ENCODE peak calls at places on chromosome 1, in five cellular contexts. One of them, this sample, is unnamed. For H3K27me3, the result is how much of the 10 kb centered on the place peaks cover.

GRCh38 chr1:99860703-99861102 is 10.5 kb downstream of the AGL start:
- DNase-seq in left ventricle myocardium inferior: no peak
- DNase-seq in HCT116: no peak
- DNase-seq in Peyer's patch: no peak
- DNase-seq in transverse colon: no peak
- DNase-seq in this sample: no peak

GRCh38 chr1:79043506-79043905 is 37.0 kb upstream of the ADGRL4 start:
- DNase-seq in left ventricle myocardium inferior: no peak
- DNase-seq in HCT116: no peak
- DNase-seq in Peyer's patch: no peak
- DNase-seq in transverse colon: no peak
- DNase-seq in this sample: no peak

GRCh38 chr1:160813215-160813614 is 17.2 kb downstream of the LY9 start:
- DNase-seq in left ventricle myocardium inferior: no peak
- DNase-seq in HCT116: peak
- DNase-seq in Peyer's patch: peak
- DNase-seq in transverse colon: no peak
- DNase-seq in this sample: no peak

GRCh38 chr1:212951058-212951923 is 950 bp downstream of the VASH2 start:
- DNase-seq in left ventricle myocardium inferior: no peak
- DNase-seq in HCT116: no peak
- DNase-seq in Peyer's patch: no peak
- DNase-seq in transverse colon: no peak
- DNase-seq in this sample: no peak

GRCh38 chr1:224223819-224224714 is 41.0 kb downstream of the DEGS1 start:
- DNase-seq in left ventricle myocardium inferior: no peak
- DNase-seq in HCT116: no peak
- DNase-seq in Peyer's patch: no peak
- DNase-seq in transverse colon: no peak
- DNase-seq in this sample: no peak

GRCh38 chr1:178461104-178461503 is 35.7 kb downstream of the CLEC20A start:
- DNase-seq in left ventricle myocardium inferior: no peak
- DNase-seq in HCT116: no peak
- DNase-seq in Peyer's patch: no peak
- DNase-seq in transverse colon: no peak
- DNase-seq in this sample: no peak

GRCh38 chr1:87673748-87674147 is 345.1 kb downstream of the LMO4 start:
- DNase-seq in left ventricle myocardium inferior: no peak
- DNase-seq in HCT116: no peak
- DNase-seq in Peyer's patch: no peak
- DNase-seq in transverse colon: no peak
- DNase-seq in this sample: no peak

GRCh38 chr1:54995835-54996234 is 2.9 kb upstream of the BSND start:
- DNase-seq in left ventricle myocardium inferior: no peak
- DNase-seq in HCT116: no peak
- DNase-seq in Peyer's patch: no peak
- DNase-seq in transverse colon: no peak
- DNase-seq in this sample: no peak

GRCh38 chr1:235079443-235079967 is 49.1 kb downstream of the TOMM20 start:
- DNase-seq in left ventricle myocardium inferior: no peak
- DNase-seq in HCT116: peak
- DNase-seq in Peyer's patch: peak
- DNase-seq in transverse colon: peak
- DNase-seq in this sample: peak

GRCh38 chr1:166089804-166090203 is 77.0 kb downstream of the FAM78B start:
- DNase-seq in left ventricle myocardium inferior: no peak
- DNase-seq in HCT116: no peak
- DNase-seq in Peyer's patch: no peak
- DNase-seq in transverse colon: no peak
- DNase-seq in this sample: no peak

GRCh38 chr1:8047686-8048522 is 21.8 kb upstream of the ERRFI1 start:
- DNase-seq in left ventricle myocardium inferior: peak
- DNase-seq in HCT116: peak
- DNase-seq in Peyer's patch: no peak
- DNase-seq in transverse colon: no peak
- DNase-seq in this sample: no peak

GRCh38 chr1:43914576-43915525 is 18.8 kb upstream of the ARTN start:
- DNase-seq in left ventricle myocardium inferior: no peak
- DNase-seq in HCT116: no peak
- DNase-seq in Peyer's patch: no peak
- DNase-seq in transverse colon: no peak
- DNase-seq in this sample: no peak

DNA sequence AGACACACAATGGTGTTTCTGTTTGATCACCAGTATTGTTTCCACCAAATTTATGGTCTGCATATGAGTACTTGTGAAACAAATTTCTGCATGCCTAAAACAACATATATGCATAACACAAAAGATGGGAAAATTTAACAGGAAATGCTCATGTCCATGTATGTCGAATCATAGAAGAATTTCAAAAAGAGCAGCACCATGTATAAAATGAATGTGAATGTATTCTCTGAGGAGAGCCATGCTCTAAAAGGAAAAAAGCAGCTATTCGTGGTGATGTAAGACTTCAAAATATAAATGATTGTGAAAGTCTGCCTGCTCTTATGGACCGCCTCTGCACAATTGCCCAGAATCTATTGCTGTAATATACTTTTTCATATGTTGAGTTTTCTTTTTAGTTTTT is 66.8 kb downstream of the EPB41 start:
- DNase-seq in left ventricle myocardium inferior: no peak
- DNase-seq in HCT116: no peak
- DNase-seq in Peyer's patch: no peak
- DNase-seq in transverse colon: no peak
- DNase-seq in this sample: no peak
- H3K4me3 ChIP-seq in left ventricle myocardium inferior: no peak
- H3K4me3 ChIP-seq in HCT116: no peak
- H3K4me3 ChIP-seq in Peyer's patch: no peak
- H3K4me3 ChIP-seq in transverse colon: no peak
- H3K4me3 ChIP-seq in this sample: no peak

GRCh38 chr1:153770812-153771211 is 4.4 kb upstream of the SLC27A3 start:
- DNase-seq in left ventricle myocardium inferior: peak
- DNase-seq in HCT116: no peak
- DNase-seq in Peyer's patch: no peak
- DNase-seq in transverse colon: no peak
- DNase-seq in this sample: no peak

GRCh38 chr1:153774036-153774435 is 1.2 kb upstream of the SLC27A3 start:
- DNase-seq in left ventricle myocardium inferior: no peak
- DNase-seq in HCT116: no peak
- DNase-seq in Peyer's patch: no peak
- DNase-seq in transverse colon: no peak
- DNase-seq in this sample: no peak

GRCh38 chr1:153771241-153771640 is 4.0 kb upstream of the SLC27A3 start:
- DNase-seq in left ventricle myocardium inferior: no peak
- DNase-seq in HCT116: no peak
- DNase-seq in Peyer's patch: no peak
- DNase-seq in transverse colon: no peak
- DNase-seq in this sample: no peak

GRCh38 chr1:153773004-153773921 is 1.9 kb upstream of the SLC27A3 start:
- DNase-seq in left ventricle myocardium inferior: no peak
- DNase-seq in HCT116: no peak
- DNase-seq in Peyer's patch: no peak
- DNase-seq in transverse colon: no peak
- DNase-seq in this sample: no peak

DNA sequence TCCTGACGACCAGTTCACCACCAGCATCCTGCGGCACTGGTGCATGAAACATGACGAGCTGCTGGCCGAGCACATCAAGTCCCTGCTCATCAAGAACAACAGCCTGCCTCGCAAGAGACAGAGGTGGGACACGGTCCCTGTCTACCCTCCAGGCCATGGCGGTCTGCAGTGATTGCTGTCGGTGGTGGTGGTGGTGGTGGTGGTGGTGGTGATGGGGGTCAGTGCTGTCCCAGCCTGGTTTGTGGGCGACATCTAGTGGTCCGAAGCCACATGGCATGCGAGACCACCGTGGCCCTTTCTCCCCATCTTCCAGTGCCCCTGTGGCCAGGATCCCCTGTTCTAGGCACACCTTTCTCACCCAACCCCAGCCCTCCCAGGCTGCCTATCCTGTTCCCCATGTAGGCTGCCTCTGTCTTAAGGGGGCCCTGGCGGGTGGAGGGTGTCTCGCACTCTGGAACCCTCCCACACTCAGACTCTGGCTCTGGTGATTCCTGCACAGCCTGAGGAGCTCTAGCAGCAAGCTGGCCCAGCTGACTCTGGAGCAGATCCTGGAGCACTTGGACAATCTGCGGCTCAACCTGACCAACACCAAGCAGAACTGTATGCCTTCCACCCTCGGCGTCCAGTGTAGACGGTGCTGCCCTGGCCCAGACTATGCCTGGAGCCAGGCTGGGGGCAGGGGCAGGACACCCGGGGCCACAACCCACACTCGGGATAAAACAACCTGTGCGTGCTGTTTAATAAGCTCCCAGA is 3.2 kb upstream of the SLC27A3 start:
- DNase-seq in left ventricle myocardium inferior: no peak
- DNase-seq in HCT116: no peak
- DNase-seq in Peyer's patch: no peak
- DNase-seq in transverse colon: no peak
- DNase-seq in this sample: no peak
- TF ChIP-seq CTCF in left ventricle myocardium inferior: peak
- TF ChIP-seq CTCF in HCT116: peak
- TF ChIP-seq CTCF in Peyer's patch: no peak
- TF ChIP-seq CTCF in transverse colon: peak
- TF ChIP-seq CTCF in this sample: peak

DNA sequence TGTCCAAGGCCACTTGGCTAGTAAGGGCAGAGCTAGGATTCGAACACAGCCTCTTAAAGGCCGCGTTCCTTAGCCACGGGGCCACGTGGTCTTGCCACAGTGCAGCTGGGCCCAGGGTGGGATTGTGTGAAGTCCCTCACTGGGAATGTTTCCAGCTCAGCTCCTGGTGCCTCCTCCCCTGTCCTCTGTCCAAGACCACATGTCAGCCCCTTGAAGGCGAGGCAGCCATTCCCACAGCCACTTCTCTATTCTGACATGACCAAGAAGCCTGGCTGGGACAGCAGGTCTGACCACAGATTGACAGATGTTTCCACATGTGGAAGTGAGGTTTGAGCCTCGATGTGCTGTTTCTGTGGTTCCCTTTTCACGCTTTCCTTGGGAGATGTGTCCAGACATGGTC is 57.6 kb downstream of the RUNX3 start:
- DNase-seq in left ventricle myocardium inferior: no peak
- DNase-seq in HCT116: no peak
- DNase-seq in Peyer's patch: peak
- DNase-seq in transverse colon: no peak
- DNase-seq in this sample: no peak
- H3K27me3 ChIP-seq in left ventricle myocardium inferior: half or more
- H3K27me3 ChIP-seq in HCT116: under half
- H3K27me3 ChIP-seq in Peyer's patch: under half
- H3K27me3 ChIP-seq in transverse colon: under half
- H3K27me3 ChIP-seq in this sample: under half

GRCh38 chr1:61052393-61053280 is 29.7 kb upstream of the NFIA start:
- DNase-seq in left ventricle myocardium inferior: no peak
- DNase-seq in HCT116: no peak
- DNase-seq in Peyer's patch: no peak
- DNase-seq in transverse colon: no peak
- DNase-seq in this sample: no peak

GRCh38 chr1:61049850-61050540 is 32.4 kb upstream of the NFIA start:
- DNase-seq in left ventricle myocardium inferior: peak
- DNase-seq in HCT116: peak
- DNase-seq in Peyer's patch: peak
- DNase-seq in transverse colon: peak
- DNase-seq in this sample: peak

GRCh38 chr1:61050541-61051454 is 31.6 kb upstream of the NFIA start:
- DNase-seq in left ventricle myocardium inferior: peak
- DNase-seq in HCT116: no peak
- DNase-seq in Peyer's patch: peak
- DNase-seq in transverse colon: peak
- DNase-seq in this sample: no peak

GRCh38 chr1:61053281-61053711 is 29.1 kb upstream of the NFIA start:
- DNase-seq in left ventricle myocardium inferior: no peak
- DNase-seq in HCT116: no peak
- DNase-seq in Peyer's patch: no peak
- DNase-seq in transverse colon: no peak
- DNase-seq in this sample: no peak

GRCh38 chr1:61051455-61052392 is 30.6 kb upstream of the NFIA start:
- DNase-seq in left ventricle myocardium inferior: peak
- DNase-seq in HCT116: no peak
- DNase-seq in Peyer's patch: no peak
- DNase-seq in transverse colon: no peak
- DNase-seq in this sample: no peak
- H3K4me3 ChIP-seq in left ventricle myocardium inferior: peak
- H3K4me3 ChIP-seq in HCT116: no peak
- H3K4me3 ChIP-seq in Peyer's patch: peak
- H3K4me3 ChIP-seq in transverse colon: peak
- H3K4me3 ChIP-seq in this sample: no peak

GRCh38 chr1:83588140-83588539 is 410.8 kb downstream of the TTLL7 start:
- DNase-seq in left ventricle myocardium inferior: no peak
- DNase-seq in HCT116: no peak
- DNase-seq in Peyer's patch: no peak
- DNase-seq in transverse colon: no peak
- DNase-seq in this sample: no peak

GRCh38 chr1:83581747-83582146 is 417.2 kb downstream of the TTLL7 start:
- DNase-seq in left ventricle myocardium inferior: no peak
- DNase-seq in HCT116: no peak
- DNase-seq in Peyer's patch: no peak
- DNase-seq in transverse colon: no peak
- DNase-seq in this sample: no peak

GRCh38 chr1:83583351-83584014 is 415.4 kb downstream of the TTLL7 start:
- DNase-seq in left ventricle myocardium inferior: no peak
- DNase-seq in HCT116: no peak
- DNase-seq in Peyer's patch: peak
- DNase-seq in transverse colon: peak
- DNase-seq in this sample: peak
- TF ChIP-seq CTCF in left ventricle myocardium inferior: peak
- TF ChIP-seq CTCF in HCT116: peak
- TF ChIP-seq CTCF in Peyer's patch: no peak
- TF ChIP-seq CTCF in transverse colon: peak
- TF ChIP-seq CTCF in this sample: peak